ENCODE peak calls at places on chromosome 10, in four cellular contexts. Z is HepG2, R is GM12891, C is K562. G is an unnamed sample.

GRCh38 chr10:119020627-119020946 is 8.9 kb upstream of the NANOS1 start:
- DNase-seq in Z (no peak), R (no peak), C (no peak), G (no peak)

GRCh38 chr10:10164845-10165244 is 852.8 kb upstream of the CELF2 start:
- DNase-seq in Z (no peak), R (no peak), C (no peak), G (no peak)

GRCh38 chr10:73644015-73644743 is 2.9 kb upstream of the MYOZ1 start:
- DNase-seq in Z (peak), R (no peak), C (peak), G (no peak)

GRCh38 chr10:61157182-61157581 is 213.2 kb upstream of the RHOBTB1 start:
- DNase-seq in Z (no peak), R (no peak), C (no peak), G (no peak)

GRCh38 chr10:55628260-55628701 is 732.8 kb downstream of the ZWINT start:
- DNase-seq in Z (no peak), R (no peak), C (no peak), G (no peak)

GRCh38 chr10:25895856-25896255 is 38.2 kb upstream of the MYO3A start:
- DNase-seq in Z (no peak), R (no peak), C (no peak), G (no peak)

GRCh38 chr10:115566867-115567266 is 473.7 kb downstream of the ATRNL1 start:
- DNase-seq in Z (peak), R (no peak), C (no peak), G (no peak)

GRCh38 chr10:3071405-3072198 is 4.3 kb downstream of the PFKP start:
- DNase-seq in Z (no peak), R (no peak), C (peak), G (no peak)

GRCh38 chr10:96416643-96417042 is 57.8 kb upstream of the OPALIN start:
- DNase-seq in Z (peak), R (no peak), C (no peak), G (no peak)

GRCh38 chr10:13794982-13795381 is 208.2 kb downstream of the PRPF18 start:
- DNase-seq in Z (no peak), R (no peak), C (no peak), G (no peak)
- TF ChIP-seq TAF1 in Z (no peak), R (no peak), C (no peak), G (no peak)

DNA sequence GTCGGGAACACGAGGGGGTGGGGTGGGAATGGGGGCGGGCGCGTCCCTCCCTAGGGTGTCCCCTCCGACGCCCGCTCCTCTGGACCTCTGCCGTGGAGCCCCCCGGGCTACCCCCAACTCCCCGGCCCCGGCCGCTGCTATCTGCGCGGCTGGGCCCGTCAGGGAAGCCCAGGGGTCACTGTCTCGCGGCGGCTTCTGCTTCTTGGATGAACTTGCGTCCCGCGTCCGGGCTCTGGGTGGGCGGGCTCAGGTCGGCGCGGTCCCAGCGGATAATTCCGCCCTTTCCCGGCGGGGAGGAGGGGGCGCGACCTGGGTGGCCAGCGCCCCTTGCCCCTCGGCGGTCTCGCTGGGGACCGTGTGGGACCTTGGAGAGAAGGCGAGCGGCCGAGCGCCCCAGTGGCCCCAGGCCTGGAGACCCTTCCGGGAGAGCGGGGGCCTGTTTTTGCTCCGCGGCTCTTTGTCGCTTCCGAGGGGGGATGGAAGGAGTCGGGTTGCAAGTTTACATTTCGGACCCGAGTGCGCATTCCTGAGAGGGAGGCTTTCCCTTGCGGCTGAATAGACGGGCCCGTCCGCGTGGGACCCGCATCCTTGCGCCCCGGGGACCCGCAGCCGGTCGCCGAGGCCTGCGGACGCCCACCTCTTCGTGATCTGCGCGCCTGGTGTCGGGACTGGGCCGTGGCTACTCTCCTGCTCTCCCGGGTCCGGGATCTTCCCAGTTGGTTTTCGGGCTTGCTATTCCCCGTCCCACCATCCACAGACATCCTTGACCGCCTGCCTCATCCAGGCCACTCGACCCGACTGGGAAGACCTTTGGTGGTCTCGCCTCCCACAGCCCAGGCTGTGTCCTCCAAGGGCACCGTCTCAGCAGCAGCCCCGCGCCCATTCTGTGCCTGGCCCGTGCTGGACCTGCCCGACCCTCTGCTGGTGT is 812 bp downstream of the DOCK1 start:
- DNase-seq in Z (peak), R (no peak), C (no peak), G (no peak)
- TF ChIP-seq POLR2A in Z (peak), R (no peak), C (no peak), G (no peak)

GRCh38 chr10:94963901-94964300 is 25.4 kb downstream of the CYP2C9 start:
- DNase-seq in Z (peak), R (no peak), C (peak), G (no peak)
- TF ChIP-seq TAF1 in Z (no peak), R (no peak), C (no peak), G (no peak)

DNA sequence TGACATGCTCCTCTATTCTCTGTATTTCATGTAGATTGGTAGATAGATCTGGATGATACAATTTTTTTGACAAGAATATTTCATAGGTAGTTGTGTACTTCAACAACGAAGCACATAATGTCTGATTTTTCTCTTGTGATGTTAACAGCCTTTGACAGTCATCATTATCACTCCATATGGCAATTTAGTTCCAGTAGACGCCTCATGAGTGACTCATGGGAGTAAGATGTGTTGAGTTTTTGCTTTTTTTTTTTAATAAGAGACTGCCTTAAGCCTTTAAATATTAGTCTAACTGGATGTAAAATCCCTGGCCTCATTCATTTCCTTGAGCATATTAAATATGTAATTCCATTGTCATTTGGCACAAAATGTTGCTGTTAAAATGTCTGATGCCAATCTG is 123.5 kb upstream of the ZNF32 start:
- DNase-seq in Z (no peak), R (no peak), C (no peak), G (no peak)
- TF ChIP-seq POLR2A in Z (no peak), R (no peak), C (no peak), G (no peak)

GRCh38 chr10:113320213-113320612 is 232.6 kb upstream of the HABP2 start:
- DNase-seq in Z (no peak), R (no peak), C (no peak), G (no peak)
- TF ChIP-seq TAF1 in Z (no peak), R (no peak), C (no peak), G (no peak)

GRCh38 chr10:133267293-133267692 is 9.4 kb downstream of the ADAM8 start:
- DNase-seq in Z (no peak), R (no peak), C (peak), G (no peak)

GRCh38 chr10:133270204-133270603 is 6.5 kb downstream of the ADAM8 start:
- DNase-seq in Z (no peak), R (no peak), C (no peak), G (no peak)

GRCh38 chr10:133269367-133269766 is 7.3 kb downstream of the ADAM8 start:
- DNase-seq in Z (no peak), R (no peak), C (no peak), G (no peak)

GRCh38 chr10:133267829-133268228 is 8.8 kb downstream of the ADAM8 start:
- DNase-seq in Z (no peak), R (no peak), C (no peak), G (no peak)

GRCh38 chr10:133268532-133268931 is 8.1 kb downstream of the ADAM8 start:
- DNase-seq in Z (no peak), R (no peak), C (no peak), G (no peak)
- TF ChIP-seq POLR2A in Z (no peak), R (no peak), C (no peak), G (no peak)

G was measured in GM12892.